ENCODE peak calls at places on chromosome 19, in ten cellular contexts. F is stimulated activated CD8-positive, alpha-beta memory T cell treated with anti-CD3 and anti-CD28 coated beads, Interleukin-2, amount 100 ng/mL, for 1 hour; L is fibroblast of mammary gland; X is AG20443; R is anterior cingulate cortex; B is naive thymus-derived CD4-positive, alpha-beta T cell; J is CD4-positive, CD25-positive, alpha-beta regulatory T cell; W is AG10803; T is nucleus accumbens; S is ELR. I is an unnamed sample.

GRCh38 chr19:38149597-38149996 is 74.4 kb downstream of the DPF1 start:
- DNase-seq in B (no peak), L (peak; percentile 18), J (no peak), W (peak; percentile 9), X (no peak), T (no peak), S (peak; percentile 21), R (no peak), F (no peak), I (no peak)

GRCh38 chr19:37966211-37967072 is 59.4 kb downstream of the SIPA1L3 start:
- DNase-seq in L (no peak), J (no peak), B (no peak), W (peak; percentile 48), S (peak; percentile 28), R (no peak), F (no peak), T (no peak), X (no peak), I (no peak)

GRCh38 chr19:2888739-2889224 is 11.9 kb upstream of the ZNF57 start:
- DNase-seq in B (peak; percentile 76), J (peak; percentile 59), S (no peak), R (no peak), F (peak; percentile 38), T (no peak), L (no peak), X (no peak), W (peak; percentile 13), I (no peak)

GRCh38 chr19:7595466-7596133 is at the start of gene CAMSAP3:
- DNase-seq in S (no peak), F (peak; percentile 8), T (no peak), X (peak; percentile 39), B (peak; percentile 42), W (peak; percentile 51), R (no peak), J (no peak), L (peak; percentile 14), I (peak; percentile 75)

GRCh38 chr19:54252845-54253244 is 4.2 kb downstream of the LILRB5 start:
- DNase-seq in F (no peak), R (no peak), X (no peak), J (no peak), S (no peak), W (no peak), L (no peak), B (no peak), T (no peak), I (no peak)

GRCh38 chr19:17326595-17326966 is 8.1 kb downstream of the ANO8 start:
- DNase-seq in T (no peak), J (no peak), L (no peak), X (no peak), R (no peak), F (no peak), B (no peak), W (no peak), S (no peak), I (no peak)

GRCh38 chr19:43726736-43727592 is 11.1 kb downstream of the IRGC start:
- DNase-seq in B (no peak), X (peak; percentile 63), L (peak; percentile 12), W (peak; percentile 18), J (no peak), R (no peak), S (no peak), F (no peak), T (no peak), I (no peak)

GRCh38 chr19:10228925-10229324 is 2.2 kb downstream of the S1PR2 start:
- DNase-seq in L (peak; percentile 71), W (peak; percentile 51), F (no peak), X (peak; percentile 52), R (no peak), S (peak; percentile 65), B (peak; percentile 38), T (no peak), J (peak; percentile 53), I (peak; percentile 83)

GRCh38 chr19:9934132-9934950 is 2.0 kb downstream of the OLFM2 start:
- DNase-seq in W (peak; percentile 55), F (peak; percentile 67), J (peak; percentile 69), R (peak; percentile 66), X (peak; percentile 90), S (peak; percentile 88), T (peak; percentile 23), B (peak; percentile 69), L (peak; percentile 77), I (peak; percentile 76)

GRCh38 chr19:41367848-41368301 is 3.9 kb upstream of the B9D2 start:
- DNase-seq in W (peak; percentile 95), J (no peak), T (no peak), B (no peak), S (peak; percentile 95), L (peak; percentile 93), X (peak; percentile 62), F (no peak), R (no peak), I (no peak)

GRCh38 chr19:6262519-6262918 is 17.3 kb downstream of the MLLT1 start:
- DNase-seq in J (no peak), L (no peak), W (no peak), T (no peak), B (no peak), F (no peak), S (no peak), R (no peak), X (no peak), I (no peak)

GRCh38 chr19:401836-402535 is 7.0 kb downstream of the C2CD4C start:
- DNase-seq in X (no peak), B (no peak), J (no peak), S (no peak), W (no peak), R (no peak), F (no peak), T (no peak), L (no peak), I (no peak)

GRCh38 chr19:32876919-32877285 is 7.3 kb upstream of the SLC7A9 start:
- DNase-seq in L (peak; percentile 40), T (no peak), W (peak; percentile 29), J (no peak), X (no peak), F (no peak), S (peak; percentile 76), R (no peak), B (no peak), I (no peak)

GRCh38 chr19:6717441-6717971 is 2.9 kb downstream of the C3 start:
- DNase-seq in T (no peak), J (no peak), X (no peak), B (no peak), R (no peak), L (peak; percentile 12), W (peak; percentile 11), F (no peak), S (no peak), I (no peak)

GRCh38 chr19:32910874-32911273 is 41.3 kb upstream of the SLC7A9 start:
- DNase-seq in B (no peak), R (no peak), T (no peak), X (no peak), F (no peak), S (no peak), L (no peak), J (no peak), W (no peak), I (no peak)

GRCh38 chr19:9828551-9829063 is 889 bp downstream of the UBL5 start:
- DNase-seq in S (no peak), B (no peak), L (no peak), J (no peak), F (no peak), X (no peak), T (no peak), W (no peak), R (no peak), I (no peak)

GRCh38 chr19:682678-683320 is 6.6 kb downstream of the FSTL3 start:
- DNase-seq in T (no peak), J (no peak), X (no peak), B (no peak), S (no peak), F (no peak), R (no peak), W (no peak), L (no peak), I (no peak)

GRCh38 chr19:30635026-30635985 is 263.1 kb downstream of the ZNF536 start:
- DNase-seq in W (no peak), L (no peak), S (no peak), T (no peak), X (no peak), B (no peak), R (no peak), J (no peak), F (no peak), I (no peak)

GRCh38 chr19:2962018-2962670 is 15.2 kb upstream of the TLE6 start:
- DNase-seq in J (peak; percentile 75), L (peak; percentile 87), X (peak; percentile 63), W (peak; percentile 86), R (no peak), B (peak; percentile 75), S (peak; percentile 86), F (peak; percentile 6), T (no peak), I (no peak)

GRCh38 chr19:13843104-13843921 is 33.6 kb upstream of the NANOS3 start:
- DNase-seq in T (no peak), L (no peak), W (peak; percentile 54), X (peak; percentile 40), R (no peak), J (no peak), S (peak; percentile 82), B (no peak), F (no peak), I (no peak)

GRCh38 chr19:7331446-7331845 is 17.3 kb upstream of the ARHGEF18 start:
- DNase-seq in B (no peak), X (no peak), L (no peak), S (no peak), T (no peak), F (no peak), J (no peak), R (no peak), W (no peak), I (no peak)

GRCh38 chr19:41409288-41409687 is 11.7 kb downstream of the BCKDHA start:
- DNase-seq in L (peak; percentile 20), X (no peak), B (no peak), F (no peak), T (no peak), S (peak; percentile 53), R (no peak), J (no peak), W (peak; percentile 44), I (peak; percentile 75)

GRCh38 chr19:4550479-4551050 is 8.9 kb downstream of the SEMA6B start:
- DNase-seq in X (no peak), W (no peak), S (no peak), T (no peak), R (no peak), L (no peak), F (no peak), B (no peak), J (no peak), I (no peak)

GRCh38 chr19:10412257-10412977 is 7.9 kb upstream of the PDE4A start:
- DNase-seq in R (no peak), B (no peak), X (no peak), F (no peak), W (no peak), S (no peak), L (no peak), T (no peak), J (peak; percentile 68), I (no peak)

GRCh38 chr19:8569066-8569761 is 8.0 kb downstream of the MYO1F start:
- DNase-seq in L (peak; percentile 95), R (no peak), S (peak; percentile 96), X (peak; percentile 93), B (peak; percentile 19), F (peak; percentile 53), J (peak; percentile 35), T (no peak), W (peak; percentile 97), I (no peak)

GRCh38 chr19:38543807-38544568 is 73.8 kb downstream of the MAP4K1 start:
- DNase-seq in X (peak; percentile 77), R (peak; percentile 38), F (no peak), W (peak; percentile 76), J (no peak), T (no peak), B (no peak), S (peak; percentile 91), L (peak; percentile 93), I (peak; percentile 66)

GRCh38 chr19:51742736-51743288 is 8.9 kb downstream of the FPR1 start:
- DNase-seq in L (peak; percentile 94), W (peak; percentile 92), X (peak; percentile 59), T (no peak), J (no peak), F (no peak), S (peak; percentile 87), R (no peak), B (no peak), I (no peak)

GRCh38 chr19:12784871-12785430 is 6.3 kb upstream of the JUNB start:
- DNase-seq in X (no peak), S (no peak), L (no peak), B (peak; percentile 54), R (no peak), J (no peak), F (no peak), T (no peak), W (peak; percentile 46), I (no peak)